ENCODE peak calls at places on chromosome 9, in four cellular contexts. P is HCT116, N is GM12878, H is SK-N-SH. G is an unnamed sample.

GRCh38 chr9:116859763-116860162 is 172.7 kb downstream of the TRIM32 start:
- DNase-seq in N (no peak), H (no peak), P (no peak), G (no peak)

GRCh38 chr9:133539434-133539833 is 4.9 kb downstream of the ADAMTSL2 start:
- DNase-seq in P (no peak), H (no peak), N (no peak), G (no peak)

GRCh38 chr9:134325813-134326753 is at the start of gene RXRA:
- DNase-seq in P (no peak), N (no peak), H (peak), G (peak)

GRCh38 chr9:138043411-138044345 is 166.1 kb downstream of the CACNA1B start:
- DNase-seq in N (no peak), H (peak), P (no peak), G (no peak)

GRCh38 chr9:78357165-78357873 is 60.4 kb downstream of the PSAT1 start:
- DNase-seq in P (no peak), H (no peak), N (no peak), G (no peak)

GRCh38 chr9:124489222-124489621 is 18.0 kb downstream of the NR5A1 start:
- DNase-seq in P (no peak), H (no peak), N (no peak), G (no peak)

GRCh38 chr9:101478444-101478843 is 42.9 kb upstream of the ALDOB start:
- DNase-seq in H (no peak), P (no peak), N (no peak), G (peak)

GRCh38 chr9:131214457-131214856 is 61.9 kb downstream of the FAM78A start:
- DNase-seq in H (no peak), P (no peak), N (no peak), G (no peak)

GRCh38 chr9:14989811-14990210 is 79.6 kb upstream of the FREM1 start:
- DNase-seq in P (no peak), N (no peak), H (no peak), G (no peak)

GRCh38 chr9:15357050-15357653 is 50.1 kb upstream of the TTC39B start:
- DNase-seq in N (no peak), P (no peak), H (no peak), G (peak)

GRCh38 chr9:34988218-34989055 is 1.1 kb upstream of the DNAJB5 start:
- DNase-seq in H (peak), P (no peak), N (no peak), G (no peak)

GRCh38 chr9:19336166-19336565 is 43.9 kb downstream of the RPS6 start:
- DNase-seq in H (no peak), P (no peak), N (no peak), G (no peak)

GRCh38 chr9:110543631-110544051 is 35.9 kb downstream of the SVEP1 start:
- DNase-seq in N (no peak), H (no peak), P (no peak), G (no peak)

GRCh38 chr9:87498816-87499454 is 1.3 kb downstream of the DAPK1 start:
- DNase-seq in H (peak), N (no peak), P (no peak), G (no peak)

GRCh38 chr9:78927099-78927940 is 630.4 kb downstream of the PSAT1 start:
- DNase-seq in N (no peak), P (no peak), H (no peak), G (no peak)

GRCh38 chr9:106954974-106955850 is 92.2 kb downstream of the ZNF462 start:
- DNase-seq in H (no peak), N (no peak), P (no peak), G (no peak)

GRCh38 chr9:37464426-37465248 is 613 bp downstream of the ZBTB5 start:
- DNase-seq in H (no peak), N (peak), P (no peak), G (peak)

GRCh38 chr9:116937361-116937760 is 250.3 kb downstream of the TRIM32 start:
- DNase-seq in N (no peak), H (no peak), P (no peak), G (no peak)

GRCh38 chr9:118651511-118651910 is 717.7 kb downstream of the BRINP1 start:
- DNase-seq in H (no peak), P (no peak), N (no peak), G (no peak)

GRCh38 chr9:94900222-94901018 is 173.9 kb downstream of the AOPEP start:
- DNase-seq in N (no peak), P (no peak), H (no peak), G (no peak)

GRCh38 chr9:34701769-34702736 is 7.9 kb downstream of the CCL21 start:
- DNase-seq in H (peak), P (peak), N (no peak), G (peak)

GRCh38 chr9:99416007-99416406 is 193.9 kb downstream of the SEC61B start:
- DNase-seq in H (no peak), N (peak), P (no peak), G (no peak)

GRCh38 chr9:79028101-79028500 is 543.7 kb upstream of the TLE4 start:
- DNase-seq in H (no peak), N (no peak), P (no peak), G (no peak)

GRCh38 chr9:7011395-7012067 is 253.8 kb downstream of the KDM4C start:
- DNase-seq in N (peak), H (no peak), P (no peak), G (no peak)

GRCh38 chr9:105466898-105467455 is 19.1 kb downstream of the FSD1L start:
- DNase-seq in P (no peak), N (no peak), H (no peak), G (no peak)
- TF ChIP-seq JUND in P (no peak), N (no peak), H (no peak), G (no peak)

GRCh38 chr9:33227013-33227398 is 13.0 kb upstream of the SPINK4 start:
- DNase-seq in N (no peak), P (no peak), H (no peak), G (no peak)
- TF ChIP-seq JUND in N (no peak), P (no peak), H (no peak), G (no peak)

GRCh38 chr9:126671381-126671831 is 57.7 kb downstream of the LMX1B start:
- DNase-seq in H (peak), P (no peak), N (no peak), G (no peak)

GRCh38 chr9:126670270-126670669 is 56.5 kb downstream of the LMX1B start:
- DNase-seq in N (no peak), H (no peak), P (no peak), G (no peak)

GRCh38 chr9:126668058-126668457 is 54.3 kb downstream of the LMX1B start:
- DNase-seq in H (no peak), P (no peak), N (no peak), G (no peak)

GRCh38 chr9:126667190-126668055 is 53.7 kb downstream of the LMX1B start:
- DNase-seq in P (no peak), N (no peak), H (peak), G (peak)

GRCh38 chr9:126669108-126669507 is 55.4 kb downstream of the LMX1B start:
- DNase-seq in N (no peak), H (no peak), P (no peak), G (no peak)
- TF ChIP-seq JUND in N (no peak), H (no peak), P (no peak), G (no peak)

GRCh38 chr9:109182550-109182939 is 15.5 kb upstream of the FRRS1L start:
- DNase-seq in N (no peak), H (no peak), P (no peak), G (no peak)

GRCh38 chr9:109191746-109192145 is 24.7 kb upstream of the FRRS1L start:
- DNase-seq in H (no peak), P (no peak), N (no peak), G (no peak)

GRCh38 chr9:109190151-109190550 is 23.1 kb upstream of the FRRS1L start:
- DNase-seq in H (no peak), N (no peak), P (no peak), G (no peak)

GRCh38 chr9:109182940-109183798 is 16.1 kb upstream of the FRRS1L start:
- DNase-seq in H (peak), P (peak), N (no peak), G (peak)

GRCh38 chr9:109186857-109187256 is 19.8 kb upstream of the FRRS1L start:
- DNase-seq in P (no peak), H (no peak), N (no peak), G (no peak)
- TF ChIP-seq JUND in P (no peak), H (no peak), N (no peak), G (no peak)

DNA sequence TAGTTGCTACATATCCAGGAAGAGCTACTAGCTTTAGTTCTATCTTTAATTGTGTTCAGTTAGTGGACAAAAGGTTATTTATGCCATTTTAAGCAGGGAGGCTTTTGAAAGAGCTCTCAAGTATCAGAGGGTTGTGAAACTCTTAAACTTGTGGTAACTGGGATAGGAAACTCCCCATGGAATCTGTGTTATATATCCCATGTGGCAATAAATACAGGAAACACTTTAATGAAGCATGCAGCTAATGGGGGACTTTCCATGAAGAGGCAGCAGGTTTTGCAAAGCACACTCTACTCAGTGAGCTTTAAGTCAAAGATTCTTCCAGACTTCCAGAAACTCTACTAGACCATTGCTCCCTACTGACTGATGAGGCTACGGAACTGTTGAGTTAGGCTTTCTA is 805.0 kb upstream of the C9orf72 start:
- DNase-seq in H (no peak), P (no peak), N (no peak), G (no peak)
- TF ChIP-seq JUND in H (no peak), P (no peak), N (no peak), G (no peak)

DNA sequence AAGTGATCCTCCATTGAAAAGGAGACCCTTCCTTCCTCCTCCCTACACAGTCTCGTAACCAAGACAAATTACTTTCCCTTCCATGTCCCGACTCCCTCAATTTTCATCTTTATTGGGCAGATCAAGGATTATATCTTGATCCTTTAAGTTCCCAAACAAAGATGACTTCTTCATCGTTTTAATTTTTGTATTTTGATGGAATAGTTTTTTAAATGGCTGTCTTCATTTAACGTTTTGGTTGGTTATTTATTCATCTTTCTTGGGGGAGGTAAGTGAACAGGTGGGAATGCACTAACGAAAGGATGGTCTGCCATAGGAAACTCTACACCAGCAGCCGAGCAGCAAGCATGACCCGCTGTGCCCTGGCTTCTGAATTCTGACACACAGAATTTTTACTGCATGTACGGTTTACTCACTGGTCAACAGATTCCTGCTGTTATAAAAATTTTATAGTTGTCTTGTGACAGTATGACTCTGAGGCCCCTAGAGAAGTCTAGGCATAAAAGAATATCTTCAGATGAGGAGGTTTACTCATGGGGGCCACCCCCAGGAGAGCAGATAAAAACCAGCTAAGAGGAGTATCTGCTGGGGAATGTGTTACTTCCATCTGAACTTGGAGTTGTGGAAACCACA is 137.5 kb upstream of the TUT7 start:
- DNase-seq in N (no peak), P (no peak), H (no peak), G (no peak)
- TF ChIP-seq JUND in N (no peak), P (no peak), H (no peak), G (no peak)

DNA sequence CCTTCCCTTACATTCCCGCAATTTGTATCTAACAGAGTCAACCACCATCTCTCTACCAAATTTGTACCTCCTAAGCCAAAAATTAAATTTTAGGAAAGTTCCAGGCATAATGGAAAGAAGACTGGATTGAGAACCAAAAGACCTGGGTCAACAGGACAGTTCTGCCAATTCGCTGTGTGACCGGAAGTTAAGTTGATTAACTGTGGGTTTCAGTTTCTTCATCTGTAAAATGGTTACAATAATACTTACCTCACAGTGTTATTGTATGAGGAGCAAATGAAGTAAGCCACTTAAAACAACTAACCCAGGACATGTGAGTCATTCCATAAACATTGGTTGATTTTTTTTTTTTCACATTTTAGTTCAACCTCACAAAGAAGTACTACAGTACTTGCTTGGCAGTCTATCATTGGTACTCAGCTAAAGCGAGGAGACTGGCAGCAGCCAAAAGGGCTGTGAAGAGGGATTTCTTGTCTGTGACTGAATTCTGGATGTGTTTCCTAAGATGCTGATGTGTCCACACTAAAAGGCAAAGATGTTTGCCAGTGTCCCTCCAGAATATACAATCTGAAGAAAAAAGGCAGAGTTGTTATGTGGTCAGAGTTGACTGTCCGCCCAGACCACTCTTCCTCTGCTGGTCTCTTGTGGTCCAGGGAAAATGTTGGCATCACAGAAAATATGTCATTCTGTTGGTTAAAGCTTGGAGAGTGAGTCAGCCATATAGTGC is 198.6 kb downstream of the TLE1 start:
- DNase-seq in P (peak), H (no peak), N (no peak), G (no peak)
- TF ChIP-seq JUND in P (no peak), H (peak), N (no peak), G (no peak)

DNA sequence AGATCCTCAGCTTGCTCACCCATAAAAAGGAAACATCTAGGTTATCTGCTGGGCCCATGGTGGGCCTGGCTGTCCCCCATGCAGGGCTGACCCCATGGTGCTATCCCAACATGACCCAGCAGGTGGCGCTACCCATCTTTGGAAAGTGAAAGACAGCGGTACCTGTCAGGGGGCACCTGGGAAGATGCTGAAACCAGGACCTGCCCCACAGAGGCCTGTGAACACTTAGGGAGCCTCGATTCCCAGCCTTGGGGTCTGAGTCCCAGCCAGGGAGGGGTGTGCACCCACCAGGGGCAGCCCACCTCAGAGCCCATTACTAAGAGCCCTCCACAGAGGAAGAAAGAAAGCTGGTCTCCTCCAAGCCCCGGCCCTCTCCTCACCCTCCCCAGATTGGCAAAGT is 46.6 kb upstream of the IPPK start:
- DNase-seq in P (peak), H (peak), N (no peak), G (peak)
- TF ChIP-seq JUND in P (no peak), H (no peak), N (no peak), G (no peak)

DNA sequence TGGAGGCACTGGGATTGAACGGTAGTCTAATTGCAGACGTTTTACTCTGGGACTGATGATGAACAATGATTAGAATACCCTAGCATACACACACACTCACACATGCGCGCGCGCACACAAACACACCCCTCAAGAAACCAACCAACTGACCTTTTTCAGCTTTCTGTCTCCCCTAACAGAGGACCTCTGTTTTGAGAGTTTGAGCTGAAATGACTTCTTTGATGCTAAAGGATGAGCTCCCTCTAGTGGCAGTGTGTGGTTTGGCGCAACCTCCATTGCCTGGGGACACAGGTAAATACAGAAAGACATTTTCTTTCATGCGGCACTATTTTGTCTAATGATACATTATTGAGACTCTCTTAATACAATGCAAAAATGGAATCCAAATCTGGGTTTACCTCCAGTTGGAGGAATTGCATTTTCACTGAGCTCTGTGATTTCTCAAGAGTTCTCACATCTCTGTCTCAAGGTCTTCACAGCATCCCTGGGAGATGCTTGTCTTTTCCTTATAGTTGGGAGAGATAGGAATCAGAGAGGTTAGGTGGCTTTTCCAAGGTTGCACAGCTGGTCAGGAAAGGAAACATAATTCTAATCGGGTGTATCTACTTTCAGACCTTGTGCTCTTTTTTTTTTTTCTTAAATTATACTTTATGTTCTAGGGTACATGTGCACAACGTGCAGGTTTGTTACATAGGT is 187.5 kb downstream of the TMEM38B start:
- DNase-seq in H (peak), P (peak), N (peak), G (peak)
- TF ChIP-seq JUND in H (no peak), P (no peak), N (no peak), G (no peak)